ENCODE peak calls at places on chromosomes 2 and 18, in six cellular contexts. One of them, this sample, is unnamed.

GRCh38 chr2:240462704-240463273 is 27.3 kb downstream of the GPC1 start:
- DNase-seq in GM12878: no peak
- DNase-seq in K562: no peak
- DNase-seq in GM12892: no peak
- DNase-seq in H1: no peak
- DNase-seq in SK-N-SH: no peak
- DNase-seq in this sample: no peak

GRCh38 chr18:59885579-59886163 is 14.1 kb upstream of the PMAIP1 start:
- DNase-seq in GM12892: no peak
- DNase-seq in K562: no peak
- DNase-seq in SK-N-SH: no peak
- DNase-seq in GM12878: peak
- DNase-seq in H1: no peak
- DNase-seq in this sample: no peak

GRCh38 chr2:123720760-123721159 is 304.3 kb upstream of the CNTNAP5 start:
- DNase-seq in GM12892: no peak
- DNase-seq in K562: no peak
- DNase-seq in GM12878: no peak
- DNase-seq in H1: no peak
- DNase-seq in SK-N-SH: no peak
- DNase-seq in this sample: no peak

GRCh38 chr18:26088482-26088881 is 1.9 kb downstream of the SS18 start:
- DNase-seq in K562: peak
- DNase-seq in GM12878: no peak
- DNase-seq in SK-N-SH: no peak
- DNase-seq in GM12892: no peak
- DNase-seq in H1: no peak
- DNase-seq in this sample: no peak

GRCh38 chr2:233209117-233209977 is 42.1 kb upstream of the ATG16L1 start:
- DNase-seq in GM12878: no peak
- DNase-seq in SK-N-SH: peak
- DNase-seq in H1: peak
- DNase-seq in GM12892: no peak
- DNase-seq in K562: no peak
- DNase-seq in this sample: no peak

GRCh38 chr2:175973373-175973772 is 28.7 kb downstream of the LNPK start:
- DNase-seq in K562: no peak
- DNase-seq in GM12878: no peak
- DNase-seq in GM12892: no peak
- DNase-seq in H1: no peak
- DNase-seq in SK-N-SH: no peak
- DNase-seq in this sample: no peak

GRCh38 chr2:242020196-242021004 is 150.9 kb downstream of the RTP5 start:
- DNase-seq in K562: peak
- DNase-seq in GM12892: no peak
- DNase-seq in GM12878: no peak
- DNase-seq in H1: no peak
- DNase-seq in SK-N-SH: no peak
- DNase-seq in this sample: no peak

GRCh38 chr2:15934291-15934945 is 5.9 kb upstream of the MYCN start:
- DNase-seq in GM12878: no peak
- DNase-seq in H1: no peak
- DNase-seq in K562: no peak
- DNase-seq in SK-N-SH: no peak
- DNase-seq in GM12892: no peak
- DNase-seq in this sample: no peak

GRCh38 chr2:164697688-164698290 is 76.5 kb upstream of the GRB14 start:
- DNase-seq in H1: no peak
- DNase-seq in K562: no peak
- DNase-seq in GM12892: no peak
- DNase-seq in SK-N-SH: peak
- DNase-seq in GM12878: no peak
- DNase-seq in this sample: no peak

GRCh38 chr18:59270689-59271257 is 2.5 kb downstream of the RAX start:
- DNase-seq in K562: no peak
- DNase-seq in GM12878: no peak
- DNase-seq in H1: no peak
- DNase-seq in SK-N-SH: peak
- DNase-seq in GM12892: no peak
- DNase-seq in this sample: no peak

GRCh38 chr2:60118061-60118460 is 435.4 kb downstream of the BCL11A start:
- DNase-seq in SK-N-SH: no peak
- DNase-seq in H1: no peak
- DNase-seq in K562: no peak
- DNase-seq in GM12878: no peak
- DNase-seq in GM12892: no peak
- DNase-seq in this sample: no peak

GRCh38 chr2:102872388-102872787 is 110.6 kb downstream of the TMEM182 start:
- DNase-seq in SK-N-SH: peak
- DNase-seq in GM12892: no peak
- DNase-seq in K562: no peak
- DNase-seq in GM12878: no peak
- DNase-seq in H1: no peak
- DNase-seq in this sample: no peak

GRCh38 chr2:85429213-85429923 is 10.9 kb downstream of the SH2D6 start:
- DNase-seq in GM12878: no peak
- DNase-seq in SK-N-SH: no peak
- DNase-seq in K562: no peak
- DNase-seq in GM12892: no peak
- DNase-seq in H1: no peak
- DNase-seq in this sample: no peak

GRCh38 chr2:10536569-10537133 is 88.5 kb upstream of the ODC1 start:
- DNase-seq in SK-N-SH: no peak
- DNase-seq in GM12892: no peak
- DNase-seq in GM12878: no peak
- DNase-seq in K562: no peak
- DNase-seq in H1: no peak
- DNase-seq in this sample: no peak

GRCh38 chr2:233360771-233361176 is 6.5 kb downstream of the DGKD start:
- DNase-seq in SK-N-SH: no peak
- DNase-seq in GM12892: no peak
- DNase-seq in K562: peak
- DNase-seq in GM12878: no peak
- DNase-seq in H1: no peak
- DNase-seq in this sample: no peak

GRCh38 chr2:208820289-208820688 is 413.7 kb downstream of the PTH2R start:
- DNase-seq in GM12892: no peak
- DNase-seq in H1: no peak
- DNase-seq in SK-N-SH: peak
- DNase-seq in K562: peak
- DNase-seq in GM12878: no peak
- DNase-seq in this sample: no peak

DNA sequence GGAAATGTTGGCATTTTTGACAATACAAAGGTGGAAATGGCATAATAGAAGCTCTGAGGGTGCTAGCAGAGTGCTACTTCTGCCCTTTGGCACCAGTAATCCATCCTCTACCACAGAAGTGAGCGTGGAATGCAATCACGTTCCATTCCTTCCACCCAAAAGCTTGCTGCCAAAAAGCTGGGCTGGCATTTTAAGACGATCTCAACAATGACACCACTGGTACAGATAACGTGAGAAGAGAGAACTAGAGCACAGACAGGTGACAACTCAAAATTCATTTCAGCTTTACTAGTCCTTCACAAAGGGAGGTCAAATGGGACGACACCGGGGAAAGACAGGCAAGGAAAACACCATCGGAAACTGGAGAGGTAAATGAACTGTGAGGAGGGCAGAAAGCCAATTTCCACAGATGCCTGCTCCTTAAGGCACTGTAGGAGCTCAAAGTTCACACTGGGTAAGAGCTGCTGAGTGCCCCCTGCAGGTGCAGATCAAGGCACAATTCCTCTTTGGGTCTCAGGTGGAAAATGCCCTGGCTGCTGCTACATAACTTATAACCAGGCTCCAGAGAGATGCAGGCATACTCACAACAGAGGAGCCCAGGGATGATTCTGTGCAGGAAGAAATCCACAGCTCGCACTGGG is 50.7 kb upstream of the RNU4ATAC start:
- DNase-seq in H1: no peak
- DNase-seq in SK-N-SH: peak
- DNase-seq in K562: peak
- DNase-seq in GM12892: no peak
- DNase-seq in GM12878: no peak
- DNase-seq in this sample: no peak
- TF ChIP-seq TAF1 in H1: no peak
- TF ChIP-seq TAF1 in SK-N-SH: no peak
- TF ChIP-seq TAF1 in K562: no peak
- TF ChIP-seq TAF1 in GM12892: no peak
- TF ChIP-seq TAF1 in GM12878: no peak
- TF ChIP-seq TAF1 in this sample: no peak

DNA sequence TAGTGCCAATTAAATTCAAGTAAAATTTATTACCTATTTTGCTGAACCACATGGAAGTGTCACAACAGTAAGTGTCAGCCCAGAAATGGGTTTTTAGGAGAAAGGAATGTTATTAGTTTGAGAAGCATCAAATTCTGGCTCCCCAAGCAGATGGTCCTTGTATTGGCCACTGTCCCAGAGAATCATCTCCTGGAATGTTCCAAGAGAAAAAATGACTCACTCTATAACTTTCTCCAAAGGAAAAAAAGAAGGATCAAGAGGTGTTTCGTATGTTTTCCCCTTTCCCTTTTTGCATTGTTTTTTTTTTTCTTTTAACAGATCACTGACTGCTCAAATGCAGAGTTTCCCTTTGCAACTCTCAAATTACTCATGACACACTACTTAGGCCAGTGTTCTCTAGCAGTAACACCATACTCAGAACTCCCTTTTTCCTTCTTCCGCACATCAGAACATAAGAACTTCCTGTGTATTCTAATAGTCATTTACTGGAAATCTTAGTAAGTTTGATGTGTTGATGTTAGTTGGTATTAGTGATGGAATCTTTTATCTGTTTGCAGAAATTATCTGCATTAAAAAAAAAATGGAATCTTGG is 390.3 kb downstream of the GPD2 start:
- DNase-seq in K562: no peak
- DNase-seq in SK-N-SH: no peak
- DNase-seq in GM12892: no peak
- DNase-seq in H1: no peak
- DNase-seq in GM12878: no peak
- DNase-seq in this sample: no peak
- TF ChIP-seq TAF1 in K562: no peak
- TF ChIP-seq TAF1 in SK-N-SH: no peak
- TF ChIP-seq TAF1 in GM12892: no peak
- TF ChIP-seq TAF1 in H1: no peak
- TF ChIP-seq TAF1 in GM12878: no peak
- TF ChIP-seq TAF1 in this sample: no peak

GRCh38 chr2:227545990-227546389 is 52.7 kb upstream of the SCYGR2 start:
- DNase-seq in GM12878: no peak
- DNase-seq in H1: no peak
- DNase-seq in SK-N-SH: no peak
- DNase-seq in GM12892: no peak
- DNase-seq in K562: peak
- DNase-seq in this sample: no peak
- TF ChIP-seq TAF1 in GM12878: no peak
- TF ChIP-seq TAF1 in H1: no peak
- TF ChIP-seq TAF1 in SK-N-SH: no peak
- TF ChIP-seq TAF1 in GM12892: no peak
- TF ChIP-seq TAF1 in K562: no peak
- TF ChIP-seq TAF1 in this sample: no peak

GRCh38 chr2:54725343-54726099 is 2.1 kb downstream of the EML6 start:
- DNase-seq in GM12878: no peak
- DNase-seq in H1: no peak
- DNase-seq in SK-N-SH: peak
- DNase-seq in GM12892: no peak
- DNase-seq in K562: no peak
- DNase-seq in this sample: no peak
- TF ChIP-seq TAF1 in GM12878: no peak
- TF ChIP-seq TAF1 in H1: no peak
- TF ChIP-seq TAF1 in SK-N-SH: no peak
- TF ChIP-seq TAF1 in GM12892: no peak
- TF ChIP-seq TAF1 in K562: no peak
- TF ChIP-seq TAF1 in this sample: no peak

GRCh38 chr2:126797622-126798275 is 100.9 kb upstream of the TEX51 start:
- DNase-seq in H1: no peak
- DNase-seq in GM12892: no peak
- DNase-seq in GM12878: no peak
- DNase-seq in SK-N-SH: no peak
- DNase-seq in K562: no peak
- DNase-seq in this sample: no peak

GRCh38 chr2:126795661-126796060 is 103.0 kb upstream of the TEX51 start:
- DNase-seq in H1: no peak
- DNase-seq in SK-N-SH: no peak
- DNase-seq in GM12878: no peak
- DNase-seq in GM12892: no peak
- DNase-seq in K562: no peak
- DNase-seq in this sample: no peak

GRCh38 chr2:126799306-126799705 is 99.4 kb upstream of the TEX51 start:
- DNase-seq in SK-N-SH: no peak
- DNase-seq in GM12878: no peak
- DNase-seq in K562: no peak
- DNase-seq in H1: no peak
- DNase-seq in GM12892: no peak
- DNase-seq in this sample: no peak

GRCh38 chr2:126798276-126799140 is 100.2 kb upstream of the TEX51 start:
- DNase-seq in H1: no peak
- DNase-seq in K562: no peak
- DNase-seq in GM12892: no peak
- DNase-seq in SK-N-SH: no peak
- DNase-seq in GM12878: no peak
- DNase-seq in this sample: no peak

GRCh38 chr2:126796931-126797621 is 101.6 kb upstream of the TEX51 start:
- DNase-seq in SK-N-SH: no peak
- DNase-seq in K562: no peak
- DNase-seq in GM12892: no peak
- DNase-seq in H1: no peak
- DNase-seq in GM12878: no peak
- DNase-seq in this sample: no peak
- TF ChIP-seq TAF1 in SK-N-SH: no peak
- TF ChIP-seq TAF1 in K562: no peak
- TF ChIP-seq TAF1 in GM12892: no peak
- TF ChIP-seq TAF1 in H1: no peak
- TF ChIP-seq TAF1 in GM12878: no peak
- TF ChIP-seq TAF1 in this sample: no peak

DNA sequence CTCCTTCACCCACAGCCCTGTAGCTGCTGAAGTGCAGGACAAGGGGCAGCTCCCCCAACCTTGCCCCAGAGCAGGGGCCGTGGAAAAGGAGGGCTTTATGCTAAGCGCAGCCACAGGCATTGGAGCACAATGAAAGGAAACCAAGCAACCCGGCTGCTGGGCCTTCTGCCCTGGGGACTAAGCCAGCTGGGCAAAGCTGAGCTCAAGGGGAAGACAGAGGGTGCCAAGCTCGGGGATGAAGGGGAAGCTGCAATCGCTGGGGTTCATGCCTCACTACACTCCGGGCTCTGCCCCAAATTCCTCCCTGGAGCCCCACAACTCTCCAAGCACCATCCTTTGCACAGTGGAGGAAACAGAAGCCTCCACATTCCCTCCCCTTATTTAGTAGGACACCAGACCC is 12.4 kb downstream of the SFXN5 start:
- DNase-seq in K562: no peak
- DNase-seq in SK-N-SH: no peak
- DNase-seq in GM12892: no peak
- DNase-seq in GM12878: no peak
- DNase-seq in H1: no peak
- DNase-seq in this sample: no peak
- TF ChIP-seq TAF1 in K562: no peak
- TF ChIP-seq TAF1 in SK-N-SH: no peak
- TF ChIP-seq TAF1 in GM12892: no peak
- TF ChIP-seq TAF1 in GM12878: no peak
- TF ChIP-seq TAF1 in H1: no peak
- TF ChIP-seq TAF1 in this sample: no peak

GRCh38 chr18:24949908-24950307 is 402.1 kb downstream of the ZNF521 start:
- DNase-seq in GM12878: no peak
- DNase-seq in GM12892: no peak
- DNase-seq in K562: no peak
- DNase-seq in H1: no peak
- DNase-seq in SK-N-SH: no peak
- DNase-seq in this sample: no peak
- TF ChIP-seq TAF1 in GM12878: no peak
- TF ChIP-seq TAF1 in GM12892: no peak
- TF ChIP-seq TAF1 in K562: no peak
- TF ChIP-seq TAF1 in H1: no peak
- TF ChIP-seq TAF1 in SK-N-SH: no peak
- TF ChIP-seq TAF1 in this sample: no peak

This sample was measured in GM12891.